ENCODE peak calls at places on chromosomes 5 and 9, in seven cellular contexts. One of them, this sample, is unnamed.

GRCh38 chr9:7656648-7657047 is 142.9 kb downstream of the DMAC1 start:
- DNase-seq in adrenal gland: no peak
- DNase-seq in mucosa of descending colon: peak
- DNase-seq in A549: no peak
- DNase-seq in Peyer's patch: no peak
- DNase-seq in CD8-positive, alpha-beta T cell: no peak
- DNase-seq in AG04450: no peak
- DNase-seq in this sample: peak

GRCh38 chr9:108057421-108058136 is 568.0 kb upstream of the KLF4 start:
- DNase-seq in adrenal gland: peak
- DNase-seq in mucosa of descending colon: peak
- DNase-seq in A549: peak
- DNase-seq in Peyer's patch: peak
- DNase-seq in CD8-positive, alpha-beta T cell: no peak
- DNase-seq in AG04450: peak
- DNase-seq in this sample: peak

GRCh38 chr9:106438928-106439327 is 424.0 kb upstream of the ZNF462 start:
- DNase-seq in adrenal gland: no peak
- DNase-seq in mucosa of descending colon: no peak
- DNase-seq in A549: no peak
- DNase-seq in Peyer's patch: no peak
- DNase-seq in CD8-positive, alpha-beta T cell: no peak
- DNase-seq in AG04450: no peak
- DNase-seq in this sample: no peak

GRCh38 chr5:1420211-1421195 is 24.7 kb downstream of the SLC6A3 start:
- DNase-seq in adrenal gland: no peak
- DNase-seq in mucosa of descending colon: no peak
- DNase-seq in A549: no peak
- DNase-seq in Peyer's patch: peak
- DNase-seq in CD8-positive, alpha-beta T cell: no peak
- DNase-seq in AG04450: no peak
- DNase-seq in this sample: no peak

GRCh38 chr9:24502548-24502947 is 43.1 kb downstream of the IZUMO3 start:
- DNase-seq in adrenal gland: no peak
- DNase-seq in mucosa of descending colon: no peak
- DNase-seq in A549: no peak
- DNase-seq in Peyer's patch: no peak
- DNase-seq in CD8-positive, alpha-beta T cell: no peak
- DNase-seq in AG04450: no peak
- DNase-seq in this sample: no peak

GRCh38 chr9:70352802-70353201 is 61.7 kb downstream of the KLF9 start:
- DNase-seq in adrenal gland: no peak
- DNase-seq in mucosa of descending colon: no peak
- DNase-seq in A549: no peak
- DNase-seq in Peyer's patch: no peak
- DNase-seq in CD8-positive, alpha-beta T cell: no peak
- DNase-seq in AG04450: no peak
- DNase-seq in this sample: no peak

GRCh38 chr9:128729766-128730517 is 6.0 kb upstream of the ZDHHC12 start:
- DNase-seq in adrenal gland: no peak
- DNase-seq in mucosa of descending colon: no peak
- DNase-seq in A549: no peak
- DNase-seq in Peyer's patch: no peak
- DNase-seq in CD8-positive, alpha-beta T cell: no peak
- DNase-seq in AG04450: no peak
- DNase-seq in this sample: no peak

GRCh38 chr5:138544171-138545134 is 1.4 kb upstream of the ETF1 start:
- DNase-seq in adrenal gland: peak
- DNase-seq in mucosa of descending colon: peak
- DNase-seq in A549: no peak
- DNase-seq in Peyer's patch: no peak
- DNase-seq in CD8-positive, alpha-beta T cell: no peak
- DNase-seq in AG04450: no peak
- DNase-seq in this sample: peak

GRCh38 chr9:99027414-99027813 is 77.5 kb upstream of the TGFBR1 start:
- DNase-seq in adrenal gland: no peak
- DNase-seq in mucosa of descending colon: no peak
- DNase-seq in A549: no peak
- DNase-seq in Peyer's patch: no peak
- DNase-seq in CD8-positive, alpha-beta T cell: no peak
- DNase-seq in AG04450: no peak
- DNase-seq in this sample: no peak

GRCh38 chr9:123550012-123550411 is 194.0 kb downstream of the CRB2 start:
- DNase-seq in adrenal gland: no peak
- DNase-seq in mucosa of descending colon: no peak
- DNase-seq in A549: no peak
- DNase-seq in Peyer's patch: no peak
- DNase-seq in CD8-positive, alpha-beta T cell: no peak
- DNase-seq in AG04450: no peak
- DNase-seq in this sample: no peak

GRCh38 chr5:92627186-92627585 is 953.8 kb downstream of the NR2F1-AS1 start:
- DNase-seq in adrenal gland: no peak
- DNase-seq in mucosa of descending colon: no peak
- DNase-seq in A549: no peak
- DNase-seq in Peyer's patch: no peak
- DNase-seq in CD8-positive, alpha-beta T cell: no peak
- DNase-seq in AG04450: no peak
- DNase-seq in this sample: no peak

GRCh38 chr5:119355244-119355635 is 579 bp upstream of the TNFAIP8 start:
- DNase-seq in adrenal gland: no peak
- DNase-seq in mucosa of descending colon: no peak
- DNase-seq in A549: no peak
- DNase-seq in Peyer's patch: peak
- DNase-seq in CD8-positive, alpha-beta T cell: no peak
- DNase-seq in AG04450: no peak
- DNase-seq in this sample: no peak

GRCh38 chr5:87729786-87730185 is 317.1 kb upstream of the CCNH start:
- DNase-seq in adrenal gland: no peak
- DNase-seq in mucosa of descending colon: no peak
- DNase-seq in A549: no peak
- DNase-seq in Peyer's patch: no peak
- DNase-seq in CD8-positive, alpha-beta T cell: no peak
- DNase-seq in AG04450: no peak
- DNase-seq in this sample: no peak

GRCh38 chr9:131734165-131734610 is 5.7 kb downstream of the RAPGEF1 start:
- DNase-seq in adrenal gland: peak
- DNase-seq in mucosa of descending colon: peak
- DNase-seq in A549: no peak
- DNase-seq in Peyer's patch: peak
- DNase-seq in CD8-positive, alpha-beta T cell: peak
- DNase-seq in AG04450: no peak
- DNase-seq in this sample: peak

GRCh38 chr5:23684103-23684502 is 176.7 kb downstream of the PRDM9 start:
- DNase-seq in adrenal gland: no peak
- DNase-seq in mucosa of descending colon: no peak
- DNase-seq in A549: no peak
- DNase-seq in Peyer's patch: no peak
- DNase-seq in CD8-positive, alpha-beta T cell: no peak
- DNase-seq in AG04450: no peak
- DNase-seq in this sample: no peak

GRCh38 chr9:98502311-98502975 is 206.3 kb downstream of the GABBR2 start:
- DNase-seq in adrenal gland: no peak
- DNase-seq in mucosa of descending colon: no peak
- DNase-seq in A549: no peak
- DNase-seq in Peyer's patch: no peak
- DNase-seq in CD8-positive, alpha-beta T cell: no peak
- DNase-seq in AG04450: no peak
- DNase-seq in this sample: no peak

GRCh38 chr9:121201045-121201737 is 478 bp downstream of the RAB14 start:
- DNase-seq in adrenal gland: no peak
- DNase-seq in mucosa of descending colon: peak
- DNase-seq in A549: no peak
- DNase-seq in Peyer's patch: peak
- DNase-seq in CD8-positive, alpha-beta T cell: peak
- DNase-seq in AG04450: no peak
- DNase-seq in this sample: peak

GRCh38 chr5:84614907-84615306 is 230.2 kb upstream of the EDIL3 start:
- DNase-seq in adrenal gland: no peak
- DNase-seq in mucosa of descending colon: no peak
- DNase-seq in A549: no peak
- DNase-seq in Peyer's patch: no peak
- DNase-seq in CD8-positive, alpha-beta T cell: no peak
- DNase-seq in AG04450: no peak
- DNase-seq in this sample: no peak

GRCh38 chr5:159902444-159903121 is 13.7 kb upstream of the ADRA1B start:
- DNase-seq in adrenal gland: no peak
- DNase-seq in mucosa of descending colon: no peak
- DNase-seq in A549: peak
- DNase-seq in Peyer's patch: no peak
- DNase-seq in CD8-positive, alpha-beta T cell: no peak
- DNase-seq in AG04450: no peak
- DNase-seq in this sample: no peak

GRCh38 chr5:74127377-74128338 is 501.7 kb downstream of the ARHGEF28 start:
- DNase-seq in adrenal gland: no peak
- DNase-seq in mucosa of descending colon: peak
- DNase-seq in A549: peak
- DNase-seq in Peyer's patch: no peak
- DNase-seq in CD8-positive, alpha-beta T cell: no peak
- DNase-seq in AG04450: no peak
- DNase-seq in this sample: no peak

GRCh38 chr5:99034336-99034735 is 105.5 kb upstream of the CHD1 start:
- DNase-seq in adrenal gland: no peak
- DNase-seq in mucosa of descending colon: peak
- DNase-seq in A549: no peak
- DNase-seq in Peyer's patch: no peak
- DNase-seq in CD8-positive, alpha-beta T cell: no peak
- DNase-seq in AG04450: no peak
- DNase-seq in this sample: peak

DNA sequence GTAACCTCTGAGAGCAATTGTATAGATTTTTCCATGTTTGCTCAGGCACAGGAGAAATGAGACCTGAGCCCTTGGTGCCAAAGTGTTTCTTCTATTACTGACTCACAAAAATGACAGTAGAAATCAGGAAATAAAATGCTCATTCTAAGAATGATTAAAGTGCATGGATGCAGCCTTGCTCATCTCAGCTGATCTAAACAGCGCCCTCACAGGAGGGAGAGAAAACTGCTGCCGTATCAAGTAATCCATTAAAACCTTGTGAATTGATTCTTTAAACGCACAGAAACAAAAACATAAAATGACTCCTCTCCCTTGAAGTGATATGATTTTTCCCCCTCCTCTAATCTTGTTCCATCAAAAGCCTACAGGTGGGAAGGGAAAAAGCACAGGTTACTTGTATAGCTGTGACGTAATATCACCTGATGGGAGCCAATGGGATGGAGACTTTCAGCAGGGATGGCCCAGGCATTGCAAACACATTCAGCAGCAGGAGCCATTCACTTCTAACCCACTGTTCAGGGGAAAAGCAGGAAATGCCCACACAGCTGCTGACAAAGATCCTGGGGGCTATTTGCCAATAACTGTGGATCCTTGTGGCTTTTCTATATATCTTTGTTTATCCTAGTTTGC is 76.7 kb downstream of the PLCXD3 start:
- DNase-seq in adrenal gland: no peak
- DNase-seq in mucosa of descending colon: no peak
- DNase-seq in A549: no peak
- DNase-seq in Peyer's patch: no peak
- DNase-seq in CD8-positive, alpha-beta T cell: no peak
- DNase-seq in AG04450: no peak
- DNase-seq in this sample: no peak
- TF ChIP-seq CTCF in adrenal gland: peak
- TF ChIP-seq CTCF in mucosa of descending colon: no peak
- TF ChIP-seq CTCF in A549: peak
- TF ChIP-seq CTCF in Peyer's patch: no peak
- TF ChIP-seq CTCF in CD8-positive, alpha-beta T cell: no peak
- TF ChIP-seq CTCF in AG04450: peak
- TF ChIP-seq CTCF in this sample: no peak

GRCh38 chr5:150021491-150022162 is 21.1 kb downstream of the HMGXB3 start:
- DNase-seq in adrenal gland: peak
- DNase-seq in mucosa of descending colon: no peak
- DNase-seq in A549: no peak
- DNase-seq in Peyer's patch: no peak
- DNase-seq in CD8-positive, alpha-beta T cell: no peak
- DNase-seq in AG04450: no peak
- DNase-seq in this sample: no peak
- H3K4me3 ChIP-seq in adrenal gland: peak
- H3K4me3 ChIP-seq in mucosa of descending colon: no peak
- H3K4me3 ChIP-seq in A549: no peak
- H3K4me3 ChIP-seq in Peyer's patch: no peak
- H3K4me3 ChIP-seq in CD8-positive, alpha-beta T cell: no peak
- H3K4me3 ChIP-seq in AG04450: no peak
- H3K4me3 ChIP-seq in this sample: no peak

GRCh38 chr5:104179057-104179456 is 616.5 kb upstream of the NUDT12 start:
- DNase-seq in adrenal gland: peak
- DNase-seq in mucosa of descending colon: peak
- DNase-seq in A549: peak
- DNase-seq in Peyer's patch: peak
- DNase-seq in CD8-positive, alpha-beta T cell: no peak
- DNase-seq in AG04450: no peak
- DNase-seq in this sample: peak
- TF ChIP-seq CTCF in adrenal gland: peak
- TF ChIP-seq CTCF in mucosa of descending colon: no peak
- TF ChIP-seq CTCF in A549: peak
- TF ChIP-seq CTCF in Peyer's patch: peak
- TF ChIP-seq CTCF in CD8-positive, alpha-beta T cell: no peak
- TF ChIP-seq CTCF in AG04450: peak
- TF ChIP-seq CTCF in this sample: peak

DNA sequence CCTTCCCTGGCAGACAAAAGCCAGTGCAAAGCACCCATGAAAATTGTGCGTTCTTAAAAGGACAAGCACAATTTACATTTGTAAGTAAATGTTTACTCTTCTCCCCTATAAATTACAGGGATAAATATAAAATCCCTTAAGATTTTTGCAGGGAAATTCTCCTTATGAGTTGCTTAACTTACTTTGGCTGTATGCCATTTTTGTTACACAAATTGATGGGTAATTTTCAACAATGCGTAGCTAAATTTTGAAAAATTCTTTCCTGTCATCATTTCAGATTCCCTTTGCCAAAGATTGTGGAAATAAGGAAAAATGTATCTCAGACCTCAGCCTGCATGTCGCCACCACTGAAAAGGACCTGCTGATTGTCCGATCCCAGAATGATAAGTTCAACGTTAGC is 64.2 kb upstream of the ITGA2 start:
- DNase-seq in adrenal gland: no peak
- DNase-seq in mucosa of descending colon: no peak
- DNase-seq in A549: no peak
- DNase-seq in Peyer's patch: no peak
- DNase-seq in CD8-positive, alpha-beta T cell: no peak
- DNase-seq in AG04450: no peak
- DNase-seq in this sample: no peak
- H3K4me3 ChIP-seq in adrenal gland: no peak
- H3K4me3 ChIP-seq in mucosa of descending colon: no peak
- H3K4me3 ChIP-seq in A549: no peak
- H3K4me3 ChIP-seq in Peyer's patch: no peak
- H3K4me3 ChIP-seq in CD8-positive, alpha-beta T cell: no peak
- H3K4me3 ChIP-seq in AG04450: no peak
- H3K4me3 ChIP-seq in this sample: no peak

This sample was measured in transverse colon.